ENCODE peak calls at places on chromosomes 3 and 15, in nine cellular contexts. F, S, R, K, T, V, N, I and B are unnamed samples.

GRCh38 chr3:133901083-133901482 is 5.4 kb upstream of the RAB6B start:
- DNase-seq in F (no peak), S (no peak), R (no peak), K (no peak), T (no peak), V (peak; percentile 28), N (no peak), I (no peak), B (no peak)

GRCh38 chr3:36496734-36497133 is 116.4 kb downstream of the STAC start:
- DNase-seq in F (peak; percentile 75), S (no peak), R (no peak), K (no peak), T (peak; percentile 68), V (no peak), N (peak; percentile 65), I (peak; percentile 21), B (no peak)

GRCh38 chr3:167450675-167451074 is 23.2 kb downstream of the SERPINI2 start:
- DNase-seq in F (no peak), S (no peak), R (no peak), K (no peak), T (no peak), V (no peak), N (no peak), I (no peak), B (no peak)

GRCh38 chr3:53170325-53171108 is 9.5 kb downstream of the PRKCD start:
- DNase-seq in F (no peak), S (no peak), R (peak; percentile 50), K (no peak), T (no peak), V (no peak), N (no peak), I (no peak), B (no peak)

GRCh38 chr3:180980612-180981011 is 8.9 kb downstream of the DNAJC19 start:
- DNase-seq in F (no peak), S (peak; percentile 8), R (no peak), K (no peak), T (peak; percentile 18), V (no peak), N (no peak), I (no peak), B (no peak)

GRCh38 chr3:134056464-134056891 is 26.8 kb upstream of the SLCO2A1 start:
- DNase-seq in F (no peak), S (no peak), R (no peak), K (no peak), T (peak; percentile 65), V (no peak), N (no peak), I (no peak), B (no peak)

GRCh38 chr3:141782386-141782932 is 19.3 kb downstream of the GRK7 start:
- DNase-seq in F (no peak), S (no peak), R (no peak), K (no peak), T (peak; percentile 62), V (no peak), N (no peak), I (peak; percentile 56), B (no peak)

GRCh38 chr3:15299036-15299435 is 33.4 kb downstream of the SH3BP5 start:
- DNase-seq in F (no peak), S (no peak), R (no peak), K (no peak), T (no peak), V (no peak), N (no peak), I (no peak), B (no peak)

GRCh38 chr3:59424268-59425010 is 374.6 kb upstream of the CFAP20DC start:
- DNase-seq in F (peak; percentile 67), S (peak; percentile 69), R (no peak), K (no peak), T (peak; percentile 55), V (no peak), N (peak; percentile 53), I (peak; percentile 93), B (no peak)

GRCh38 chr3:17231537-17232261 is 346.9 kb downstream of the PLCL2 start:
- DNase-seq in F (no peak), S (no peak), R (no peak), K (no peak), T (no peak), V (no peak), N (no peak), I (no peak), B (no peak)

GRCh38 chr15:71542836-71543235 is 267.5 kb upstream of the NR2E3 start:
- DNase-seq in F (no peak), S (no peak), R (no peak), K (no peak), T (no peak), V (no peak), N (no peak), I (no peak), B (no peak)

GRCh38 chr3:31762888-31763351 is 218.1 kb downstream of the OSBPL10 start:
- DNase-seq in F (no peak), S (no peak), R (no peak), K (no peak), T (no peak), V (no peak), N (no peak), I (no peak), B (no peak)

GRCh38 chr3:123813876-123814275 is 70.3 kb downstream of the MYLK start:
- DNase-seq in F (peak; percentile 69), S (no peak), R (no peak), K (no peak), T (no peak), V (no peak), N (peak; percentile 64), I (no peak), B (no peak)

GRCh38 chr15:42149493-42150245 is 6.8 kb downstream of the PLA2G4F start:
- DNase-seq in F (no peak), S (no peak), R (no peak), K (no peak), T (no peak), V (no peak), N (no peak), I (no peak), B (no peak)

GRCh38 chr3:131630812-131631211 is 128.0 kb upstream of the MRPL3 start:
- DNase-seq in F (peak; percentile 43), S (no peak), R (no peak), K (no peak), T (no peak), V (no peak), N (peak; percentile 5), I (no peak), B (no peak)

GRCh38 chr3:124779116-124779515 is 48.9 kb downstream of the UMPS start:
- DNase-seq in F (no peak), S (no peak), R (no peak), K (no peak), T (no peak), V (no peak), N (no peak), I (no peak), B (no peak)

GRCh38 chr3:196138927-196139680 is 57.2 kb upstream of the TFRC start:
- DNase-seq in F (no peak), S (peak; percentile 55), R (no peak), K (no peak), T (peak; percentile 71), V (no peak), N (peak; percentile 51), I (peak; percentile 86), B (no peak)